ENCODE peak calls at places on chromosomes 4 and X, in four cellular contexts. V, C, Q and R are unnamed samples.

GRCh38 chrX:129523076-129524055 is at the start of gene SMARCA1:
- DNase-seq in V (peak; percentile 65), C (peak; percentile 16), Q (peak; percentile 24), R (no peak)

GRCh38 chrX:69493193-69493592 is 10.9 kb upstream of the NALF2 start:
- DNase-seq in V (peak; percentile 44), C (peak; percentile 33), Q (peak; percentile 33), R (no peak)

GRCh38 chrX:54785901-54786300 is 12.2 kb downstream of the ITIH6 start:
- DNase-seq in V (peak; percentile 7), C (no peak), Q (peak; percentile 9), R (no peak)

GRCh38 chrX:19372170-19373033 is 28.7 kb downstream of the PDHA1 start:
- DNase-seq in V (peak; percentile 32), C (peak; percentile 15), Q (peak; percentile 68), R (no peak)

GRCh38 chr4:108651068-108651794 is 832 bp downstream of the OSTC start:
- DNase-seq in V (peak; percentile 60), C (no peak), Q (peak; percentile 46), R (no peak)

GRCh38 chr4:172709376-172709775 is 459.2 kb upstream of the GALNT7 start:
- DNase-seq in V (no peak), C (no peak), Q (no peak), R (no peak)

GRCh38 chr4:128350449-128351045 is 62.9 kb upstream of the PGRMC2 start:
- DNase-seq in V (no peak), C (no peak), Q (no peak), R (no peak)

GRCh38 chr4:25117274-25117673 is 43.0 kb downstream of the SEPSECS start:
- DNase-seq in V (no peak), C (no peak), Q (no peak), R (no peak)

GRCh38 chr4:42302348-42302747 is 94.9 kb upstream of the SHISA3 start:
- DNase-seq in V (peak; percentile 68), C (peak; percentile 43), Q (peak; percentile 33), R (no peak)

GRCh38 chr4:3514806-3515421 is 17.3 kb downstream of the LRPAP1 start:
- DNase-seq in V (no peak), C (no peak), Q (no peak), R (no peak)

GRCh38 chr4:101833455-101833854 is 42.9 kb downstream of the BANK1 start:
- DNase-seq in V (no peak), C (no peak), Q (no peak), R (no peak)

GRCh38 chrX:13835825-13836224 is 18.9 kb upstream of the GPM6B start:
- DNase-seq in V (no peak), C (no peak), Q (no peak), R (no peak)

GRCh38 chr4:72489267-72489666 is 79.8 kb downstream of the ADAMTS3 start:
- DNase-seq in V (no peak), C (no peak), Q (no peak), R (no peak)

GRCh38 chrX:120274958-120275357 is 24.3 kb downstream of the ZBTB33 start:
- DNase-seq in V (no peak), C (no peak), Q (no peak), R (no peak)

GRCh38 chr4:3465698-3466671 is 2.9 kb downstream of the DOK7 start:
- DNase-seq in V (peak; percentile 31), C (no peak), Q (no peak), R (no peak)

GRCh38 chr4:78787392-78788004 is 11.3 kb downstream of the BMP2K start:
- DNase-seq in V (no peak), C (no peak), Q (no peak), R (no peak)

GRCh38 chrX:78548012-78548411 is 111.1 kb downstream of the RTL3 start:
- DNase-seq in V (no peak), C (no peak), Q (no peak), R (no peak)

GRCh38 chr4:832536-832935 is 6.6 kb upstream of the CPLX1 start:
- DNase-seq in V (no peak), C (no peak), Q (no peak), R (no peak)

GRCh38 chr4:11632015-11632414 is 203.3 kb upstream of the HS3ST1 start:
- DNase-seq in V (no peak), C (no peak), Q (no peak), R (no peak)

GRCh38 chr4:11631416-11631815 is 202.7 kb upstream of the HS3ST1 start:
- DNase-seq in V (no peak), C (no peak), Q (no peak), R (no peak)

GRCh38 chr4:11626046-11626445 is 197.4 kb upstream of the HS3ST1 start:
- DNase-seq in V (no peak), C (peak; percentile 81), Q (no peak), R (no peak)

GRCh38 chr4:11625206-11625605 is 196.5 kb upstream of the HS3ST1 start:
- DNase-seq in V (no peak), C (no peak), Q (no peak), R (no peak)

DNA sequence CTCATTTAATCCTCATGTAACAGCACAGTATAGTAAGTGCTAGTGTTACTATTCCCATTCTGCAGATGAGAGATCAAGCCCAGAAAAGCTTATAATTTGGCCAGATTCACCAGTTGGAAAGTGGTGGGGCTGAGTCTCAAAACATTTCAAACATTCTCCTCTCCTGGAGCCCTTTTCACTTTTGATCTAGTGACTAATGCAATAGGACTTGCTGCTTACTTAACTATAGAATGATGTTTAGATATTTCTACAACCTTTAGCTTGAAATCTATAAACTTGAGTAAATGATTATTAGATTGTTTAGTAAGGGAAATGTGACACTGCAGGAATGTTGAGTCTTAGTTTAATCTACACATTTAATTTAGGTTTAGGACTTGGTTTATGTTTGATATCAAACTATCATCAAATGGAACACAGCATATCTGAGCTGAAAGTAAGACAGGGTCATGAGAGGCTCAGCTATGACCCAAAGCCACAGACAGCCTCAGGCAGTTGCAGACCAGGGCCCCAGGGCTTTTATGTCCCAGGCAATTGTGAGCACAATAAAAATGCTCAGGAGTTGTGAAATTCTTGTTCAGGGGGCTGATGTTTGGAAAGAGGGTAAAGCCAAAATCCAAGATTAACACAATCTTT is 199.5 kb upstream of the HS3ST1 start:
- DNase-seq in V (no peak), C (peak; percentile 81), Q (no peak), R (no peak)
- H3K4me1 ChIP-seq in V (no peaks in the 10 kb centered on the region), C (peaks cover 96% of the 10 kb centered on the region), Q (no peaks in the 10 kb centered on the region), R (no peaks in the 10 kb centered on the region)

GRCh38 chrX:74534569-74535038 is 79.8 kb downstream of the RLIM start:
- DNase-seq in V (no peak), C (no peak), Q (no peak), R (no peak)
- TF ChIP-seq TCF7L2 in V (no peak), C (no peak), Q (no peak), R (no peak)

GRCh38 chr4:20386906-20387305 is 135.2 kb downstream of the SLIT2 start:
- DNase-seq in V (no peak), C (no peak), Q (no peak), R (no peak)
- H3K4me1 ChIP-seq in V (no peaks in the 10 kb centered on the region), C (no peaks in the 10 kb centered on the region), Q (no peaks in the 10 kb centered on the region), R (no peaks in the 10 kb centered on the region)

DNA sequence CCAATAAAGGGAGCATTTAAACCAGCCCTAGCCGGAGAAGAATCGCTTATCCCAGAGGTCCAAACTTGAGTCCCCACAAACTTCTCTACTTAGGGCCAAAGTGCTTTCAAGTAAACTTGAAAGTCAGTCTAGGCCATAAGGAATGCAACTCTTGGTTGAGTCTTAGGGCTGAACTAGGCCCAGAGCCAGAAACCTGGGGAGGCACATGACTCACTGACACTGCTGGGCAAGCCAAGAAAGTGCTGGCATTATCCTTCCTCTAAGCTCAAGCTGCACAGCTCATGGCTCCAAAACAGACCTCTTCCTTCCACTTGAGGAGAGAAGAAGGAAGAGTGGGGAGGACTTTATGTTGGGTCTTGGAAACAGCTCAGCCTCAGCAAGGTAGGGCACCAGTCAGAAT is 1257.3 kb upstream of the DIAPH2 start:
- DNase-seq in V (no peak), C (no peak), Q (no peak), R (no peak)
- TF ChIP-seq TCF7L2 in V (no peak), C (no peak), Q (no peak), R (no peak)

DNA sequence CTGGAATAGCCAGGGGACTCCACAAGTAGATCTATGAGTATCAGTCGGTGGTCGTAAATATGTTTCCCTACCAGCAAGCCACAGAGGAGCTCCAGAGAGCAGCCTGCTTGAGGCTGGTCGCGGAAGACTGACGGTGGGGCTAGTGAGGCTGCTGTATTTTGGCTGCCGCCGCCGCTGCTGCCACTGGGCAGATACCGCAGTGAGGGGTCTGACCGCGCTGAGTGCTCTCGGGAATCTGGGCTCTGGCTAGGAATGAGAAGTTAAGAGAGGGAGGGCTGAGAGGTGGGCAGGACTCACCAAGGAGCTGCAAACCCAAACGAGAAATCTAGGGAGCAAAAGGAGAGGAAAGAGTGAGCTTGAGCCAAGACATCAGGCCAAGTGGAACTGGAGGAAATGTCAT is at the start of gene EXOC1L:
- DNase-seq in V (peak; percentile 7), C (no peak), Q (peak; percentile 52), R (no peak)
- H3K4me1 ChIP-seq in V (no peaks in the 10 kb centered on the region), C (no peaks in the 10 kb centered on the region), Q (no peaks in the 10 kb centered on the region), R (no peaks in the 10 kb centered on the region)

GRCh38 chr4:138178566-138178965 is 63.6 kb downstream of the SLC7A11 start:
- DNase-seq in V (no peak), C (no peak), Q (no peak), R (no peak)

GRCh38 chr4:138177278-138177968 is 64.7 kb downstream of the SLC7A11 start:
- DNase-seq in V (no peak), C (no peak), Q (no peak), R (no peak)

GRCh38 chr4:138181288-138181687 is 60.9 kb downstream of the SLC7A11 start:
- DNase-seq in V (no peak), C (no peak), Q (no peak), R (no peak)

DNA sequence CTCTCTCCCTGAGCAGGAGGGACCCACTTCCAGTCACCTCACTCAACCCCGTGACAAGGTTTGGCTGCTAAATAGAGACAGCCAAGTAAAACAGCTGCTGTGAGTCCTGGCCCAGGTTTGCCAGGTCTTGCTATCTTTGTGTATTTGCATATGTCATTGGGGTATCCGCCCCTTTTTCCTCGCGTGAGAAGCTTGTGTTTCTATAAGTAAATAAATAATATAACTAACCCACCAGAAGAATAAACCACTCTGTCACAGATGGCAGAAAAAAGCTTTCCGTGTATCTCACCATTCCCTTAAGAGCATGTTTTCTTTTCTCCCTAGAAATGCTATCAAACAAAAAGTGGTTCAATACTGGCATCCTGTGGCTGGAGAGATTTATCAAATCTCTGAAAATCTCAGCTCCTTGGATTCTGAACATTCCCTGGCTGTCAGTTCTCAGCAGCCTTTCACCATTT is 66.8 kb downstream of the SLC7A11 start:
- DNase-seq in V (no peak), C (no peak), Q (no peak), R (no peak)
- TF ChIP-seq TCF7L2 in V (no peak), C (no peak), Q (no peak), R (no peak)

GRCh38 chr4:184420881-184421416 is 53.4 kb downstream of the IRF2 start:
- DNase-seq in V (no peak), C (no peak), Q (no peak), R (no peak)
- H3K4me1 ChIP-seq in V (no peaks in the 10 kb centered on the region), C (peaks cover 11% of the 10 kb centered on the region), Q (peaks cover 20% of the 10 kb centered on the region), R (peaks cover 12% of the 10 kb centered on the region)

DNA sequence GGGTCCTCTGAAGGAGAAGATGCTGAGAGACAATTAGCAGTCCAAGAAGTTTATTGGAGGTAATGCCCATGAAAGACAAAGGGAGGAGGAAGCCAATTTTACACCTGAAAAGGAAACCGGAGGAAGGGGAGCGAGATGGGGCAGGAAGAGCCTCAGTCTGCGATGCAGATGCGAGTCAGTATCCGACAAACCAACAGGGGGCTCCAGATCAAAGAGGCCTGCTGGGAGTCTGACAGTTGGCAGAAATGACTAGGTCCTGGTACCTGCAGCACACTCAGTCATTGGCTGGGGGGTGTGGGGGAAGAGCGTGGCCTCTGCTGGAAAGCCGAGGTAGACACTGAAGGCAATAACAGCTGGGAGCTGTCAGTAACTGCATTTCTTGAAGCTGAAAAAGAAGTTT is 231.1 kb upstream of the CENPE start:
- DNase-seq in V (peak; percentile 11), C (peak; percentile 38), Q (peak; percentile 4), R (no peak)
- TF ChIP-seq TCF7L2 in V (no peak), C (peak; percentile 92), Q (no peak), R (no peak)

GRCh38 chrX:16484338-16484737 is 165.6 kb upstream of the S100G start:
- DNase-seq in V (no peak), C (peak; percentile 56), Q (no peak), R (peak; percentile 10)
- H3K4me1 ChIP-seq in V (peaks cover 9% of the 10 kb centered on the region), C (no peaks in the 10 kb centered on the region), Q (no peaks in the 10 kb centered on the region), R (no peaks in the 10 kb centered on the region)